ENCODE peak calls at places on chromosomes 5 and 9, in seven cellular contexts. One of them, this sample, is unnamed.

GRCh38 chr5:68333649-68334549 is 118.3 kb downstream of the PIK3R1 start:
- DNase-seq in stimulated activated CD4-positive, alpha-beta T cell treated with anti-CD3 and anti-CD28 coated beads, TNF-alpha, amount 100 ng/mL, for 4 hours: no peak
- DNase-seq in stimulated activated CD8-positive, alpha-beta memory T cell treated with anti-CD3 and anti-CD28 coated beads, Interleukin-4, amount 100 ng/mL, for 24 hours: no peak
- DNase-seq in HTR-8/SVneo: peak
- DNase-seq in NCI-H82: no peak
- DNase-seq in HCEC 1CT: peak
- DNase-seq in activated CD8-positive, alpha-beta memory T cell treated with anti-CD3 and anti-CD28 coated beads for 24 hours: no peak
- DNase-seq in this sample: peak

GRCh38 chr9:34568783-34569182 is 20.7 kb downstream of the CNTFR start:
- DNase-seq in stimulated activated CD4-positive, alpha-beta T cell treated with anti-CD3 and anti-CD28 coated beads, TNF-alpha, amount 100 ng/mL, for 4 hours: no peak
- DNase-seq in stimulated activated CD8-positive, alpha-beta memory T cell treated with anti-CD3 and anti-CD28 coated beads, Interleukin-4, amount 100 ng/mL, for 24 hours: no peak
- DNase-seq in HTR-8/SVneo: no peak
- DNase-seq in NCI-H82: peak
- DNase-seq in HCEC 1CT: no peak
- DNase-seq in activated CD8-positive, alpha-beta memory T cell treated with anti-CD3 and anti-CD28 coated beads for 24 hours: no peak
- DNase-seq in this sample: no peak

GRCh38 chr9:98884849-98885248 is 58.9 kb upstream of the COL15A1 start:
- DNase-seq in stimulated activated CD4-positive, alpha-beta T cell treated with anti-CD3 and anti-CD28 coated beads, TNF-alpha, amount 100 ng/mL, for 4 hours: no peak
- DNase-seq in stimulated activated CD8-positive, alpha-beta memory T cell treated with anti-CD3 and anti-CD28 coated beads, Interleukin-4, amount 100 ng/mL, for 24 hours: no peak
- DNase-seq in HTR-8/SVneo: no peak
- DNase-seq in NCI-H82: no peak
- DNase-seq in HCEC 1CT: no peak
- DNase-seq in activated CD8-positive, alpha-beta memory T cell treated with anti-CD3 and anti-CD28 coated beads for 24 hours: no peak
- DNase-seq in this sample: no peak

GRCh38 chr5:65769539-65769938 is 47.5 kb downstream of the NLN start:
- DNase-seq in stimulated activated CD4-positive, alpha-beta T cell treated with anti-CD3 and anti-CD28 coated beads, TNF-alpha, amount 100 ng/mL, for 4 hours: no peak
- DNase-seq in stimulated activated CD8-positive, alpha-beta memory T cell treated with anti-CD3 and anti-CD28 coated beads, Interleukin-4, amount 100 ng/mL, for 24 hours: no peak
- DNase-seq in HTR-8/SVneo: peak
- DNase-seq in NCI-H82: no peak
- DNase-seq in HCEC 1CT: peak
- DNase-seq in activated CD8-positive, alpha-beta memory T cell treated with anti-CD3 and anti-CD28 coated beads for 24 hours: no peak
- DNase-seq in this sample: peak

GRCh38 chr5:149748471-149749094 is 18.5 kb downstream of the PPARGC1B start:
- DNase-seq in stimulated activated CD4-positive, alpha-beta T cell treated with anti-CD3 and anti-CD28 coated beads, TNF-alpha, amount 100 ng/mL, for 4 hours: no peak
- DNase-seq in stimulated activated CD8-positive, alpha-beta memory T cell treated with anti-CD3 and anti-CD28 coated beads, Interleukin-4, amount 100 ng/mL, for 24 hours: no peak
- DNase-seq in HTR-8/SVneo: no peak
- DNase-seq in NCI-H82: no peak
- DNase-seq in HCEC 1CT: peak
- DNase-seq in activated CD8-positive, alpha-beta memory T cell treated with anti-CD3 and anti-CD28 coated beads for 24 hours: no peak
- DNase-seq in this sample: no peak

GRCh38 chr5:134161712-134162395 is 14.9 kb downstream of the SKP1 start:
- DNase-seq in stimulated activated CD4-positive, alpha-beta T cell treated with anti-CD3 and anti-CD28 coated beads, TNF-alpha, amount 100 ng/mL, for 4 hours: no peak
- DNase-seq in stimulated activated CD8-positive, alpha-beta memory T cell treated with anti-CD3 and anti-CD28 coated beads, Interleukin-4, amount 100 ng/mL, for 24 hours: no peak
- DNase-seq in HTR-8/SVneo: no peak
- DNase-seq in NCI-H82: no peak
- DNase-seq in HCEC 1CT: no peak
- DNase-seq in activated CD8-positive, alpha-beta memory T cell treated with anti-CD3 and anti-CD28 coated beads for 24 hours: no peak
- DNase-seq in this sample: no peak

GRCh38 chr5:162939962-162940361 is 497.4 kb upstream of the CCNG1 start:
- DNase-seq in stimulated activated CD4-positive, alpha-beta T cell treated with anti-CD3 and anti-CD28 coated beads, TNF-alpha, amount 100 ng/mL, for 4 hours: no peak
- DNase-seq in stimulated activated CD8-positive, alpha-beta memory T cell treated with anti-CD3 and anti-CD28 coated beads, Interleukin-4, amount 100 ng/mL, for 24 hours: no peak
- DNase-seq in HTR-8/SVneo: no peak
- DNase-seq in NCI-H82: peak
- DNase-seq in HCEC 1CT: no peak
- DNase-seq in activated CD8-positive, alpha-beta memory T cell treated with anti-CD3 and anti-CD28 coated beads for 24 hours: no peak
- DNase-seq in this sample: no peak

GRCh38 chr9:85534340-85534739 is 207.4 kb downstream of the AGTPBP1 start:
- DNase-seq in stimulated activated CD4-positive, alpha-beta T cell treated with anti-CD3 and anti-CD28 coated beads, TNF-alpha, amount 100 ng/mL, for 4 hours: no peak
- DNase-seq in stimulated activated CD8-positive, alpha-beta memory T cell treated with anti-CD3 and anti-CD28 coated beads, Interleukin-4, amount 100 ng/mL, for 24 hours: no peak
- DNase-seq in HTR-8/SVneo: no peak
- DNase-seq in NCI-H82: no peak
- DNase-seq in HCEC 1CT: no peak
- DNase-seq in activated CD8-positive, alpha-beta memory T cell treated with anti-CD3 and anti-CD28 coated beads for 24 hours: no peak
- DNase-seq in this sample: no peak

GRCh38 chr5:171422902-171423663 is 3.6 kb downstream of the FGF18 start:
- DNase-seq in stimulated activated CD4-positive, alpha-beta T cell treated with anti-CD3 and anti-CD28 coated beads, TNF-alpha, amount 100 ng/mL, for 4 hours: no peak
- DNase-seq in stimulated activated CD8-positive, alpha-beta memory T cell treated with anti-CD3 and anti-CD28 coated beads, Interleukin-4, amount 100 ng/mL, for 24 hours: no peak
- DNase-seq in HTR-8/SVneo: no peak
- DNase-seq in NCI-H82: no peak
- DNase-seq in HCEC 1CT: no peak
- DNase-seq in activated CD8-positive, alpha-beta memory T cell treated with anti-CD3 and anti-CD28 coated beads for 24 hours: no peak
- DNase-seq in this sample: no peak

GRCh38 chr5:132073231-132074013 is at the start of gene CSF2:
- DNase-seq in stimulated activated CD4-positive, alpha-beta T cell treated with anti-CD3 and anti-CD28 coated beads, TNF-alpha, amount 100 ng/mL, for 4 hours: no peak
- DNase-seq in stimulated activated CD8-positive, alpha-beta memory T cell treated with anti-CD3 and anti-CD28 coated beads, Interleukin-4, amount 100 ng/mL, for 24 hours: no peak
- DNase-seq in HTR-8/SVneo: no peak
- DNase-seq in NCI-H82: no peak
- DNase-seq in HCEC 1CT: peak
- DNase-seq in activated CD8-positive, alpha-beta memory T cell treated with anti-CD3 and anti-CD28 coated beads for 24 hours: no peak
- DNase-seq in this sample: peak

GRCh38 chr9:97307500-97308163 is at the start of gene CCDC180:
- DNase-seq in stimulated activated CD4-positive, alpha-beta T cell treated with anti-CD3 and anti-CD28 coated beads, TNF-alpha, amount 100 ng/mL, for 4 hours: no peak
- DNase-seq in stimulated activated CD8-positive, alpha-beta memory T cell treated with anti-CD3 and anti-CD28 coated beads, Interleukin-4, amount 100 ng/mL, for 24 hours: no peak
- DNase-seq in HTR-8/SVneo: no peak
- DNase-seq in NCI-H82: no peak
- DNase-seq in HCEC 1CT: no peak
- DNase-seq in activated CD8-positive, alpha-beta memory T cell treated with anti-CD3 and anti-CD28 coated beads for 24 hours: no peak
- DNase-seq in this sample: peak

GRCh38 chr5:126499742-126500396 is 76.7 kb downstream of the GRAMD2B start:
- DNase-seq in stimulated activated CD4-positive, alpha-beta T cell treated with anti-CD3 and anti-CD28 coated beads, TNF-alpha, amount 100 ng/mL, for 4 hours: no peak
- DNase-seq in stimulated activated CD8-positive, alpha-beta memory T cell treated with anti-CD3 and anti-CD28 coated beads, Interleukin-4, amount 100 ng/mL, for 24 hours: no peak
- DNase-seq in HTR-8/SVneo: no peak
- DNase-seq in NCI-H82: peak
- DNase-seq in HCEC 1CT: peak
- DNase-seq in activated CD8-positive, alpha-beta memory T cell treated with anti-CD3 and anti-CD28 coated beads for 24 hours: no peak
- DNase-seq in this sample: no peak

GRCh38 chr5:107469485-107469884 is 201.3 kb downstream of the EFNA5 start:
- DNase-seq in stimulated activated CD4-positive, alpha-beta T cell treated with anti-CD3 and anti-CD28 coated beads, TNF-alpha, amount 100 ng/mL, for 4 hours: no peak
- DNase-seq in stimulated activated CD8-positive, alpha-beta memory T cell treated with anti-CD3 and anti-CD28 coated beads, Interleukin-4, amount 100 ng/mL, for 24 hours: no peak
- DNase-seq in HTR-8/SVneo: peak
- DNase-seq in NCI-H82: no peak
- DNase-seq in HCEC 1CT: peak
- DNase-seq in activated CD8-positive, alpha-beta memory T cell treated with anti-CD3 and anti-CD28 coated beads for 24 hours: no peak
- DNase-seq in this sample: peak

GRCh38 chr9:130689937-130690700 is 3.5 kb upstream of the EXOSC2 start:
- DNase-seq in stimulated activated CD4-positive, alpha-beta T cell treated with anti-CD3 and anti-CD28 coated beads, TNF-alpha, amount 100 ng/mL, for 4 hours: no peak
- DNase-seq in stimulated activated CD8-positive, alpha-beta memory T cell treated with anti-CD3 and anti-CD28 coated beads, Interleukin-4, amount 100 ng/mL, for 24 hours: no peak
- DNase-seq in HTR-8/SVneo: peak
- DNase-seq in NCI-H82: peak
- DNase-seq in HCEC 1CT: peak
- DNase-seq in activated CD8-positive, alpha-beta memory T cell treated with anti-CD3 and anti-CD28 coated beads for 24 hours: no peak
- DNase-seq in this sample: peak

GRCh38 chr5:73887688-73888087 is 261.7 kb downstream of the ARHGEF28 start:
- DNase-seq in stimulated activated CD4-positive, alpha-beta T cell treated with anti-CD3 and anti-CD28 coated beads, TNF-alpha, amount 100 ng/mL, for 4 hours: no peak
- DNase-seq in stimulated activated CD8-positive, alpha-beta memory T cell treated with anti-CD3 and anti-CD28 coated beads, Interleukin-4, amount 100 ng/mL, for 24 hours: no peak
- DNase-seq in HTR-8/SVneo: no peak
- DNase-seq in NCI-H82: no peak
- DNase-seq in HCEC 1CT: no peak
- DNase-seq in activated CD8-positive, alpha-beta memory T cell treated with anti-CD3 and anti-CD28 coated beads for 24 hours: no peak
- DNase-seq in this sample: no peak

GRCh38 chr9:137832830-137833590 is 44.6 kb upstream of the CACNA1B start:
- DNase-seq in stimulated activated CD4-positive, alpha-beta T cell treated with anti-CD3 and anti-CD28 coated beads, TNF-alpha, amount 100 ng/mL, for 4 hours: no peak
- DNase-seq in stimulated activated CD8-positive, alpha-beta memory T cell treated with anti-CD3 and anti-CD28 coated beads, Interleukin-4, amount 100 ng/mL, for 24 hours: no peak
- DNase-seq in HTR-8/SVneo: no peak
- DNase-seq in NCI-H82: no peak
- DNase-seq in HCEC 1CT: no peak
- DNase-seq in activated CD8-positive, alpha-beta memory T cell treated with anti-CD3 and anti-CD28 coated beads for 24 hours: no peak
- DNase-seq in this sample: no peak

This sample was measured in foreskin fibroblast.